ENCODE peak calls at places on chromosomes 13 and 19, in five cellular contexts. One of them, this sample, is unnamed.

GRCh38 chr13:98564204-98564603 is 12.7 kb downstream of the STK24 start:
- DNase-seq in COR-L47: no peak
- DNase-seq in GM04503: no peak
- DNase-seq in GM03348: no peak
- DNase-seq in stimulated activated CD4-positive, alpha-beta T cell treated with anti-CD3 and anti-CD28 coated beads, Interleukin-2, amount 100 ng/mL, for 48 hours: no peak
- DNase-seq in this sample: no peak

GRCh38 chr19:28873301-28873700 is 339.6 kb downstream of the UQCRFS1 start:
- DNase-seq in GM03348: no peak
- DNase-seq in GM04503: no peak
- DNase-seq in stimulated activated CD4-positive, alpha-beta T cell treated with anti-CD3 and anti-CD28 coated beads, Interleukin-2, amount 100 ng/mL, for 48 hours: no peak
- DNase-seq in COR-L47: no peak
- DNase-seq in this sample: no peak

GRCh38 chr19:6540918-6541689 is 10.3 kb downstream of the TNFSF9 start:
- DNase-seq in stimulated activated CD4-positive, alpha-beta T cell treated with anti-CD3 and anti-CD28 coated beads, Interleukin-2, amount 100 ng/mL, for 48 hours: no peak
- DNase-seq in GM03348: no peak
- DNase-seq in COR-L47: no peak
- DNase-seq in GM04503: no peak
- DNase-seq in this sample: no peak

GRCh38 chr19:17101686-17102628 is 26.4 kb downstream of the MYO9B start:
- DNase-seq in stimulated activated CD4-positive, alpha-beta T cell treated with anti-CD3 and anti-CD28 coated beads, Interleukin-2, amount 100 ng/mL, for 48 hours: no peak
- DNase-seq in GM04503: no peak
- DNase-seq in GM03348: no peak
- DNase-seq in COR-L47: no peak
- DNase-seq in this sample: no peak

GRCh38 chr19:7989071-7989575 is 16.3 kb downstream of the ELAVL1 start:
- DNase-seq in GM03348: no peak
- DNase-seq in stimulated activated CD4-positive, alpha-beta T cell treated with anti-CD3 and anti-CD28 coated beads, Interleukin-2, amount 100 ng/mL, for 48 hours: no peak
- DNase-seq in GM04503: no peak
- DNase-seq in COR-L47: no peak
- DNase-seq in this sample: no peak

GRCh38 chr19:13526552-13526951 is 20.3 kb upstream of the CACNA1A start:
- DNase-seq in GM03348: peak; percentile 18
- DNase-seq in GM04503: no peak
- DNase-seq in COR-L47: no peak
- DNase-seq in stimulated activated CD4-positive, alpha-beta T cell treated with anti-CD3 and anti-CD28 coated beads, Interleukin-2, amount 100 ng/mL, for 48 hours: peak; percentile 2
- DNase-seq in this sample: peak; percentile 13

GRCh38 chr13:49533011-49533410 is 37.3 kb downstream of the PHF11 start:
- DNase-seq in stimulated activated CD4-positive, alpha-beta T cell treated with anti-CD3 and anti-CD28 coated beads, Interleukin-2, amount 100 ng/mL, for 48 hours: no peak
- DNase-seq in GM03348: no peak
- DNase-seq in COR-L47: no peak
- DNase-seq in GM04503: no peak
- DNase-seq in this sample: no peak

GRCh38 chr19:41886761-41887710 is 4.1 kb downstream of the ARHGEF1 start:
- DNase-seq in stimulated activated CD4-positive, alpha-beta T cell treated with anti-CD3 and anti-CD28 coated beads, Interleukin-2, amount 100 ng/mL, for 48 hours: no peak
- DNase-seq in COR-L47: no peak
- DNase-seq in GM04503: no peak
- DNase-seq in GM03348: no peak
- DNase-seq in this sample: peak; percentile 57

GRCh38 chr19:1261863-1262686 is 7.1 kb upstream of the CIRBP start:
- DNase-seq in stimulated activated CD4-positive, alpha-beta T cell treated with anti-CD3 and anti-CD28 coated beads, Interleukin-2, amount 100 ng/mL, for 48 hours: no peak
- DNase-seq in COR-L47: no peak
- DNase-seq in GM03348: no peak
- DNase-seq in GM04503: no peak
- DNase-seq in this sample: no peak

GRCh38 chr19:45508931-45509691 is 1.8 kb downstream of the VASP start:
- DNase-seq in GM04503: no peak
- DNase-seq in COR-L47: peak; percentile 48
- DNase-seq in stimulated activated CD4-positive, alpha-beta T cell treated with anti-CD3 and anti-CD28 coated beads, Interleukin-2, amount 100 ng/mL, for 48 hours: no peak
- DNase-seq in GM03348: peak; percentile 93
- DNase-seq in this sample: peak; percentile 69

GRCh38 chr13:80336335-80336734 is 4.6 kb downstream of the SPRY2 start:
- DNase-seq in GM03348: no peak
- DNase-seq in GM04503: no peak
- DNase-seq in COR-L47: no peak
- DNase-seq in stimulated activated CD4-positive, alpha-beta T cell treated with anti-CD3 and anti-CD28 coated beads, Interleukin-2, amount 100 ng/mL, for 48 hours: no peak
- DNase-seq in this sample: no peak

GRCh38 chr13:20495087-20496023 is 30.3 kb downstream of the CRYL1 start:
- DNase-seq in GM03348: peak; percentile 76
- DNase-seq in stimulated activated CD4-positive, alpha-beta T cell treated with anti-CD3 and anti-CD28 coated beads, Interleukin-2, amount 100 ng/mL, for 48 hours: peak; percentile 56
- DNase-seq in GM04503: peak; percentile 27
- DNase-seq in COR-L47: peak; percentile 11
- DNase-seq in this sample: peak; percentile 69

GRCh38 chr13:41148421-41149283 is 16.1 kb upstream of the KBTBD6 start:
- DNase-seq in stimulated activated CD4-positive, alpha-beta T cell treated with anti-CD3 and anti-CD28 coated beads, Interleukin-2, amount 100 ng/mL, for 48 hours: no peak
- DNase-seq in COR-L47: no peak
- DNase-seq in GM03348: no peak
- DNase-seq in GM04503: no peak
- DNase-seq in this sample: no peak

GRCh38 chr19:33685541-33685940 is 63.8 kb downstream of the CHST8 start:
- DNase-seq in stimulated activated CD4-positive, alpha-beta T cell treated with anti-CD3 and anti-CD28 coated beads, Interleukin-2, amount 100 ng/mL, for 48 hours: no peak
- DNase-seq in GM03348: no peak
- DNase-seq in GM04503: no peak
- DNase-seq in COR-L47: no peak
- DNase-seq in this sample: no peak

GRCh38 chr19:46932346-46932745 is 71.5 kb downstream of the ARHGAP35 start:
- DNase-seq in GM03348: peak; percentile 32
- DNase-seq in GM04503: no peak
- DNase-seq in stimulated activated CD4-positive, alpha-beta T cell treated with anti-CD3 and anti-CD28 coated beads, Interleukin-2, amount 100 ng/mL, for 48 hours: no peak
- DNase-seq in COR-L47: no peak
- DNase-seq in this sample: no peak

GRCh38 chr19:16078311-16078758 is 2.0 kb downstream of the TPM4 start:
- DNase-seq in GM04503: no peak
- DNase-seq in GM03348: peak; percentile 23
- DNase-seq in COR-L47: no peak
- DNase-seq in stimulated activated CD4-positive, alpha-beta T cell treated with anti-CD3 and anti-CD28 coated beads, Interleukin-2, amount 100 ng/mL, for 48 hours: no peak
- DNase-seq in this sample: no peak

GRCh38 chr13:102687520-102687919 is 7.3 kb downstream of the METTL21C start:
- DNase-seq in stimulated activated CD4-positive, alpha-beta T cell treated with anti-CD3 and anti-CD28 coated beads, Interleukin-2, amount 100 ng/mL, for 48 hours: no peak
- DNase-seq in GM04503: no peak
- DNase-seq in GM03348: no peak
- DNase-seq in COR-L47: no peak
- DNase-seq in this sample: no peak